ENCODE peak calls at places on chromosomes 2 and 18, in four cellular contexts. W is T-helper 1 cell, C is iPS-NIHi11, P is AML-193. J is an unnamed sample.

GRCh38 chr2:165601065-165601830 is 131.8 kb downstream of the CSRNP3 start:
- DNase-seq in C (no peak), W (no peak), P (no peak), J (no peak)

GRCh38 chr2:96090527-96090926 is 25.8 kb downstream of the ADRA2B start:
- DNase-seq in P (no peak), C (peak), W (no peak), J (no peak)

GRCh38 chr2:144143294-144144092 is 376.4 kb downstream of the ZEB2 start:
- DNase-seq in W (no peak), C (no peak), P (peak), J (peak)

GRCh38 chr2:37224063-37224462 is 7.3 kb downstream of the CEBPZ start:
- DNase-seq in W (no peak), P (no peak), C (peak), J (no peak)

GRCh38 chr2:62793213-62793612 is 87.7 kb downstream of the EHBP1 start:
- DNase-seq in C (no peak), W (no peak), P (no peak), J (no peak)

GRCh38 chr2:174180165-174180724 is 68.1 kb downstream of the OLA1 start:
- DNase-seq in P (peak), C (peak), W (no peak), J (no peak)

GRCh38 chr2:63796376-63796775 is 45.3 kb upstream of the UGP2 start:
- DNase-seq in W (no peak), P (no peak), C (no peak), J (no peak)

GRCh38 chr2:75787532-75788132 is 76.9 kb upstream of the GCFC2 start:
- DNase-seq in P (peak), W (no peak), C (peak), J (peak)

GRCh38 chr2:195410272-195410671 is 246.8 kb upstream of the SLC39A10 start:
- DNase-seq in P (no peak), C (peak), W (no peak), J (peak)

GRCh38 chr2:232980683-232981082 is 32.4 kb downstream of the NGEF start:
- DNase-seq in C (no peak), P (no peak), W (no peak), J (no peak)

GRCh38 chr18:64710105-64710861 is 561.4 kb upstream of the LINC00305 start:
- DNase-seq in W (no peak), P (no peak), C (no peak), J (no peak)

GRCh38 chr2:65655000-65655399 is 222.6 kb upstream of the SPRED2 start:
- DNase-seq in C (no peak), W (no peak), P (no peak), J (no peak)

GRCh38 chr18:75714766-75715165 is 287.3 kb upstream of the SMIM21 start:
- DNase-seq in P (peak), C (no peak), W (no peak), J (peak)

GRCh38 chr2:200702646-200703118 is 109.0 kb upstream of the BZW1 start:
- DNase-seq in W (no peak), P (no peak), C (no peak), J (no peak)

GRCh38 chr2:29920130-29920577 is 1.2 kb downstream of the ALK start:
- DNase-seq in W (no peak), P (no peak), C (peak), J (no peak)

GRCh38 chr2:71736091-71736878 is 282.9 kb downstream of the DYSF start:
- DNase-seq in W (no peak), P (no peak), C (no peak), J (no peak)

GRCh38 chr2:151350579-151351195 is 6.7 kb upstream of the TNFAIP6 start:
- DNase-seq in C (no peak), W (no peak), P (no peak), J (no peak)

GRCh38 chr2:86413296-86414085 is 27.7 kb upstream of the KDM3A start:
- DNase-seq in W (no peak), P (no peak), C (no peak), J (no peak)

GRCh38 chr2:235957231-235957630 is 211.0 kb downstream of the GBX2 start:
- DNase-seq in C (no peak), P (no peak), W (no peak), J (no peak)

GRCh38 chr2:878245-878930 is 72.3 kb upstream of the SNTG2 start:
- DNase-seq in P (no peak), W (no peak), C (no peak), J (no peak)

GRCh38 chr18:35880788-35881455 is 91.6 kb upstream of the RMP24 start:
- DNase-seq in W (no peak), C (no peak), P (no peak), J (no peak)

GRCh38 chr18:56107821-56108485 is 520.0 kb upstream of the TCF4 start:
- DNase-seq in P (no peak), C (no peak), W (no peak), J (no peak)

GRCh38 chr2:96354492-96354891 is 18.9 kb downstream of the NCAPH start:
- DNase-seq in W (no peak), C (no peak), P (no peak), J (no peak)

GRCh38 chr18:51643483-51643882 is 446.0 kb upstream of the MEX3C start:
- DNase-seq in W (no peak), C (no peak), P (no peak), J (no peak)

GRCh38 chr18:9090578-9090977 is 11.9 kb upstream of the NDUFV2 start:
- DNase-seq in C (no peak), W (no peak), P (no peak), J (no peak)

GRCh38 chr2:216404010-216404618 is 8.2 kb upstream of the SMARCAL1 start:
- DNase-seq in W (no peak), P (peak), C (peak), J (no peak)

J was measured in MV-4-11.